ENCODE peak calls at places on chromosomes 1 and 21, in ten cellular contexts. One of them, this sample, is unnamed.

GRCh38 chr1:96492236-96492635 is 229.3 kb upstream of the PTBP2 start:
- DNase-seq in germinal center: no peak
- DNase-seq in hypothalamus: no peak
- DNase-seq in stimulated activated CD4-positive, alpha-beta T cell treated with anti-CD3 and anti-CD28 coated beads, Interleukin-1b, Interleukin-23, amount 100 ng/mL, for 48 hours: no peak
- DNase-seq in progenitor cell of endocrine pancreas: no peak
- DNase-seq in memory B cell: no peak
- DNase-seq in SW480: no peak
- DNase-seq in GM10248: no peak
- DNase-seq in kidney epithelial cell: no peak
- DNase-seq in T-helper 2 cell: no peak
- DNase-seq in this sample: no peak

GRCh38 chr21:32653326-32653901 is 41.2 kb upstream of the CFAP298 start:
- DNase-seq in germinal center: peak
- DNase-seq in hypothalamus: no peak
- DNase-seq in stimulated activated CD4-positive, alpha-beta T cell treated with anti-CD3 and anti-CD28 coated beads, Interleukin-1b, Interleukin-23, amount 100 ng/mL, for 48 hours: peak
- DNase-seq in progenitor cell of endocrine pancreas: no peak
- DNase-seq in memory B cell: peak
- DNase-seq in SW480: peak
- DNase-seq in GM10248: peak
- DNase-seq in kidney epithelial cell: no peak
- DNase-seq in T-helper 2 cell: peak
- DNase-seq in this sample: no peak

GRCh38 chr1:107879338-107879737 is 85.6 kb downstream of the VAV3 start:
- DNase-seq in germinal center: no peak
- DNase-seq in hypothalamus: no peak
- DNase-seq in stimulated activated CD4-positive, alpha-beta T cell treated with anti-CD3 and anti-CD28 coated beads, Interleukin-1b, Interleukin-23, amount 100 ng/mL, for 48 hours: no peak
- DNase-seq in progenitor cell of endocrine pancreas: no peak
- DNase-seq in memory B cell: no peak
- DNase-seq in SW480: no peak
- DNase-seq in GM10248: no peak
- DNase-seq in kidney epithelial cell: no peak
- DNase-seq in T-helper 2 cell: no peak
- DNase-seq in this sample: no peak

GRCh38 chr1:205335692-205336091 is 14.1 kb upstream of the NUAK2 start:
- DNase-seq in germinal center: peak
- DNase-seq in hypothalamus: peak
- DNase-seq in stimulated activated CD4-positive, alpha-beta T cell treated with anti-CD3 and anti-CD28 coated beads, Interleukin-1b, Interleukin-23, amount 100 ng/mL, for 48 hours: peak
- DNase-seq in progenitor cell of endocrine pancreas: peak
- DNase-seq in memory B cell: peak
- DNase-seq in SW480: peak
- DNase-seq in GM10248: peak
- DNase-seq in kidney epithelial cell: peak
- DNase-seq in T-helper 2 cell: peak
- DNase-seq in this sample: no peak

GRCh38 chr21:45151484-45152115 is 77.2 kb downstream of the ADARB1 start:
- DNase-seq in germinal center: no peak
- DNase-seq in hypothalamus: no peak
- DNase-seq in stimulated activated CD4-positive, alpha-beta T cell treated with anti-CD3 and anti-CD28 coated beads, Interleukin-1b, Interleukin-23, amount 100 ng/mL, for 48 hours: no peak
- DNase-seq in progenitor cell of endocrine pancreas: no peak
- DNase-seq in memory B cell: no peak
- DNase-seq in SW480: no peak
- DNase-seq in GM10248: no peak
- DNase-seq in kidney epithelial cell: no peak
- DNase-seq in T-helper 2 cell: no peak
- DNase-seq in this sample: peak

GRCh38 chr1:97433520-97434175 is 487.2 kb downstream of the DPYD start:
- DNase-seq in germinal center: no peak
- DNase-seq in hypothalamus: no peak
- DNase-seq in stimulated activated CD4-positive, alpha-beta T cell treated with anti-CD3 and anti-CD28 coated beads, Interleukin-1b, Interleukin-23, amount 100 ng/mL, for 48 hours: no peak
- DNase-seq in progenitor cell of endocrine pancreas: no peak
- DNase-seq in memory B cell: no peak
- DNase-seq in SW480: no peak
- DNase-seq in GM10248: no peak
- DNase-seq in kidney epithelial cell: no peak
- DNase-seq in T-helper 2 cell: no peak
- DNase-seq in this sample: no peak

GRCh38 chr1:156910309-156910782 is 10.1 kb upstream of the LRRC71 start:
- DNase-seq in germinal center: peak
- DNase-seq in hypothalamus: no peak
- DNase-seq in stimulated activated CD4-positive, alpha-beta T cell treated with anti-CD3 and anti-CD28 coated beads, Interleukin-1b, Interleukin-23, amount 100 ng/mL, for 48 hours: peak
- DNase-seq in progenitor cell of endocrine pancreas: peak
- DNase-seq in memory B cell: peak
- DNase-seq in SW480: no peak
- DNase-seq in GM10248: peak
- DNase-seq in kidney epithelial cell: no peak
- DNase-seq in T-helper 2 cell: peak
- DNase-seq in this sample: no peak

GRCh38 chr1:73947009-73947408 is 251.0 kb downstream of the LRRIQ3 start:
- DNase-seq in germinal center: no peak
- DNase-seq in hypothalamus: no peak
- DNase-seq in stimulated activated CD4-positive, alpha-beta T cell treated with anti-CD3 and anti-CD28 coated beads, Interleukin-1b, Interleukin-23, amount 100 ng/mL, for 48 hours: no peak
- DNase-seq in progenitor cell of endocrine pancreas: no peak
- DNase-seq in memory B cell: no peak
- DNase-seq in SW480: peak
- DNase-seq in GM10248: peak
- DNase-seq in kidney epithelial cell: no peak
- DNase-seq in T-helper 2 cell: no peak
- DNase-seq in this sample: no peak

GRCh38 chr21:25938673-25939395 is 204.1 kb downstream of the GABPA start:
- DNase-seq in germinal center: no peak
- DNase-seq in hypothalamus: no peak
- DNase-seq in stimulated activated CD4-positive, alpha-beta T cell treated with anti-CD3 and anti-CD28 coated beads, Interleukin-1b, Interleukin-23, amount 100 ng/mL, for 48 hours: no peak
- DNase-seq in progenitor cell of endocrine pancreas: no peak
- DNase-seq in memory B cell: no peak
- DNase-seq in SW480: no peak
- DNase-seq in GM10248: no peak
- DNase-seq in kidney epithelial cell: no peak
- DNase-seq in T-helper 2 cell: no peak
- DNase-seq in this sample: no peak

GRCh38 chr1:244330318-244330625 is 121.4 kb downstream of the ADSS2 start:
- DNase-seq in germinal center: no peak
- DNase-seq in hypothalamus: no peak
- DNase-seq in stimulated activated CD4-positive, alpha-beta T cell treated with anti-CD3 and anti-CD28 coated beads, Interleukin-1b, Interleukin-23, amount 100 ng/mL, for 48 hours: no peak
- DNase-seq in progenitor cell of endocrine pancreas: no peak
- DNase-seq in memory B cell: no peak
- DNase-seq in SW480: no peak
- DNase-seq in GM10248: no peak
- DNase-seq in kidney epithelial cell: no peak
- DNase-seq in T-helper 2 cell: no peak
- DNase-seq in this sample: peak

GRCh38 chr1:185551008-185551407 is 183.2 kb upstream of the HMCN1 start:
- DNase-seq in germinal center: no peak
- DNase-seq in hypothalamus: no peak
- DNase-seq in stimulated activated CD4-positive, alpha-beta T cell treated with anti-CD3 and anti-CD28 coated beads, Interleukin-1b, Interleukin-23, amount 100 ng/mL, for 48 hours: no peak
- DNase-seq in progenitor cell of endocrine pancreas: no peak
- DNase-seq in memory B cell: no peak
- DNase-seq in SW480: no peak
- DNase-seq in GM10248: no peak
- DNase-seq in kidney epithelial cell: no peak
- DNase-seq in T-helper 2 cell: no peak
- DNase-seq in this sample: peak

GRCh38 chr1:116676291-116676690 is 8.8 kb upstream of the IGSF3 start:
- DNase-seq in germinal center: no peak
- DNase-seq in hypothalamus: no peak
- DNase-seq in stimulated activated CD4-positive, alpha-beta T cell treated with anti-CD3 and anti-CD28 coated beads, Interleukin-1b, Interleukin-23, amount 100 ng/mL, for 48 hours: no peak
- DNase-seq in progenitor cell of endocrine pancreas: no peak
- DNase-seq in memory B cell: no peak
- DNase-seq in SW480: no peak
- DNase-seq in GM10248: no peak
- DNase-seq in kidney epithelial cell: no peak
- DNase-seq in T-helper 2 cell: no peak
- DNase-seq in this sample: no peak

GRCh38 chr1:67921725-67922489 is 88.6 kb upstream of the GNG12 start:
- DNase-seq in germinal center: no peak
- DNase-seq in hypothalamus: no peak
- DNase-seq in stimulated activated CD4-positive, alpha-beta T cell treated with anti-CD3 and anti-CD28 coated beads, Interleukin-1b, Interleukin-23, amount 100 ng/mL, for 48 hours: no peak
- DNase-seq in progenitor cell of endocrine pancreas: no peak
- DNase-seq in memory B cell: no peak
- DNase-seq in SW480: no peak
- DNase-seq in GM10248: no peak
- DNase-seq in kidney epithelial cell: no peak
- DNase-seq in T-helper 2 cell: no peak
- DNase-seq in this sample: no peak

GRCh38 chr1:53508991-53509663 is 49.9 kb downstream of the DMRTB1 start:
- DNase-seq in germinal center: no peak
- DNase-seq in hypothalamus: no peak
- DNase-seq in stimulated activated CD4-positive, alpha-beta T cell treated with anti-CD3 and anti-CD28 coated beads, Interleukin-1b, Interleukin-23, amount 100 ng/mL, for 48 hours: no peak
- DNase-seq in progenitor cell of endocrine pancreas: no peak
- DNase-seq in memory B cell: no peak
- DNase-seq in SW480: peak
- DNase-seq in GM10248: no peak
- DNase-seq in kidney epithelial cell: peak
- DNase-seq in T-helper 2 cell: no peak
- DNase-seq in this sample: no peak

GRCh38 chr1:178713270-178713669 is 11.8 kb upstream of the RALGPS2 start:
- DNase-seq in germinal center: no peak
- DNase-seq in hypothalamus: no peak
- DNase-seq in stimulated activated CD4-positive, alpha-beta T cell treated with anti-CD3 and anti-CD28 coated beads, Interleukin-1b, Interleukin-23, amount 100 ng/mL, for 48 hours: no peak
- DNase-seq in progenitor cell of endocrine pancreas: no peak
- DNase-seq in memory B cell: no peak
- DNase-seq in SW480: no peak
- DNase-seq in GM10248: no peak
- DNase-seq in kidney epithelial cell: no peak
- DNase-seq in T-helper 2 cell: no peak
- DNase-seq in this sample: no peak

GRCh38 chr1:175742790-175743459 is 470 bp downstream of the TNR start:
- DNase-seq in germinal center: no peak
- DNase-seq in hypothalamus: peak
- DNase-seq in stimulated activated CD4-positive, alpha-beta T cell treated with anti-CD3 and anti-CD28 coated beads, Interleukin-1b, Interleukin-23, amount 100 ng/mL, for 48 hours: no peak
- DNase-seq in progenitor cell of endocrine pancreas: peak
- DNase-seq in memory B cell: no peak
- DNase-seq in SW480: peak
- DNase-seq in GM10248: no peak
- DNase-seq in kidney epithelial cell: peak
- DNase-seq in T-helper 2 cell: peak
- DNase-seq in this sample: no peak

GRCh38 chr1:175208773-175209492 is 16.4 kb upstream of the KIAA0040 start:
- DNase-seq in germinal center: no peak
- DNase-seq in hypothalamus: no peak
- DNase-seq in stimulated activated CD4-positive, alpha-beta T cell treated with anti-CD3 and anti-CD28 coated beads, Interleukin-1b, Interleukin-23, amount 100 ng/mL, for 48 hours: peak
- DNase-seq in progenitor cell of endocrine pancreas: no peak
- DNase-seq in memory B cell: no peak
- DNase-seq in SW480: no peak
- DNase-seq in GM10248: no peak
- DNase-seq in kidney epithelial cell: no peak
- DNase-seq in T-helper 2 cell: peak
- DNase-seq in this sample: no peak

GRCh38 chr1:111727056-111727455 is 12.1 kb downstream of the INKA2 start:
- DNase-seq in germinal center: no peak
- DNase-seq in hypothalamus: no peak
- DNase-seq in stimulated activated CD4-positive, alpha-beta T cell treated with anti-CD3 and anti-CD28 coated beads, Interleukin-1b, Interleukin-23, amount 100 ng/mL, for 48 hours: no peak
- DNase-seq in progenitor cell of endocrine pancreas: no peak
- DNase-seq in memory B cell: no peak
- DNase-seq in SW480: no peak
- DNase-seq in GM10248: no peak
- DNase-seq in kidney epithelial cell: no peak
- DNase-seq in T-helper 2 cell: no peak
- DNase-seq in this sample: no peak

GRCh38 chr1:31609512-31609911 is 8.0 kb upstream of the HCRTR1 start:
- DNase-seq in germinal center: no peak
- DNase-seq in hypothalamus: no peak
- DNase-seq in stimulated activated CD4-positive, alpha-beta T cell treated with anti-CD3 and anti-CD28 coated beads, Interleukin-1b, Interleukin-23, amount 100 ng/mL, for 48 hours: no peak
- DNase-seq in progenitor cell of endocrine pancreas: no peak
- DNase-seq in memory B cell: no peak
- DNase-seq in SW480: no peak
- DNase-seq in GM10248: no peak
- DNase-seq in kidney epithelial cell: no peak
- DNase-seq in T-helper 2 cell: no peak
- DNase-seq in this sample: no peak

GRCh38 chr1:36248250-36248894 is 24.1 kb downstream of the THRAP3 start:
- DNase-seq in germinal center: no peak
- DNase-seq in hypothalamus: no peak
- DNase-seq in stimulated activated CD4-positive, alpha-beta T cell treated with anti-CD3 and anti-CD28 coated beads, Interleukin-1b, Interleukin-23, amount 100 ng/mL, for 48 hours: no peak
- DNase-seq in progenitor cell of endocrine pancreas: no peak
- DNase-seq in memory B cell: no peak
- DNase-seq in SW480: no peak
- DNase-seq in GM10248: no peak
- DNase-seq in kidney epithelial cell: no peak
- DNase-seq in T-helper 2 cell: no peak
- DNase-seq in this sample: peak